ENCODE peak calls at places on chromosomes 6 and 20, in five cellular contexts. D, S, L, C and E are unnamed samples.

GRCh38 chr6:151196571-151196970 is 43.2 kb upstream of the AKAP12 start:
- DNase-seq in C (no peak), D (no peak), L (no peak), S (peak), E (no peak)

GRCh38 chr6:94570576-94570975 is 1006.8 kb upstream of the MANEA start:
- DNase-seq in C (no peak), D (no peak), S (no peak), L (no peak), E (no peak)

GRCh38 chr20:54345301-54345724 is 130.1 kb upstream of the DOK5 start:
- DNase-seq in L (no peak), S (peak), C (no peak), D (no peak), E (no peak)

GRCh38 chr20:34997171-34997570 is 41.5 kb downstream of the MYH7B start:
- DNase-seq in S (no peak), D (no peak), L (no peak), C (peak), E (no peak)

GRCh38 chr6:26003102-26003694 is 40.6 kb downstream of the TRIM38 start:
- DNase-seq in C (peak), L (peak), S (peak), D (no peak), E (peak)

GRCh38 chr20:10540636-10541493 is 105.8 kb downstream of the SLX4IP start:
- DNase-seq in C (no peak), D (no peak), S (peak), L (no peak), E (no peak)

GRCh38 chr6:13709698-13710551 is 1.7 kb downstream of the RANBP9 start:
- DNase-seq in D (no peak), C (no peak), S (peak), L (no peak), E (no peak)

GRCh38 chr6:39446909-39447308 is 124.4 kb upstream of the KCNK16 start:
- DNase-seq in L (no peak), C (no peak), S (no peak), D (no peak), E (no peak)

GRCh38 chr6:36334832-36335459 is 1.7 kb downstream of the BNIP5 start:
- DNase-seq in C (no peak), L (no peak), D (no peak), S (no peak), E (no peak)

GRCh38 chr6:45532626-45533258 is 155.0 kb upstream of the SUPT3H start:
- DNase-seq in L (no peak), D (no peak), S (peak), C (no peak), E (no peak)

GRCh38 chr6:130240232-130240631 is 17.5 kb upstream of the SAMD3 start:
- DNase-seq in C (no peak), L (no peak), D (no peak), S (peak), E (no peak)

GRCh38 chr20:38152175-38153010 is 12.7 kb downstream of the TGM2 start:
- DNase-seq in C (peak), S (peak), L (no peak), D (peak), E (peak)

GRCh38 chr6:145895802-145896201 is 68.4 kb downstream of the SHPRH start:
- DNase-seq in D (no peak), C (no peak), S (peak), L (no peak), E (no peak)

GRCh38 chr20:9235518-9235917 is 166.6 kb downstream of the PLCB4 start:
- DNase-seq in L (no peak), C (no peak), D (no peak), S (peak), E (no peak)

GRCh38 chr20:62768815-62769287 is 27.4 kb upstream of the MRGBP start:
- DNase-seq in C (peak), D (peak), L (no peak), S (no peak), E (peak)

GRCh38 chr20:14055127-14055742 is 59.9 kb downstream of the MACROD2 start:
- DNase-seq in L (no peak), D (no peak), S (peak), C (no peak), E (no peak)

GRCh38 chr20:33561981-33562601 is 72.2 kb downstream of the CBFA2T2 start:
- DNase-seq in L (no peak), S (peak), D (no peak), C (peak), E (peak)

GRCh38 chr6:119328866-119329806 is 20.4 kb downstream of the MAN1A1 start:
- DNase-seq in L (no peak), C (no peak), S (no peak), D (no peak), E (no peak)

GRCh38 chr6:106194949-106195919 is 109.1 kb downstream of the PRDM1 start:
- DNase-seq in D (no peak), L (peak), C (no peak), S (peak), E (no peak)

GRCh38 chr6:168778201-168778600 is 337.2 kb downstream of the SMOC2 start:
- DNase-seq in S (peak), L (no peak), C (peak), D (no peak), E (no peak)

GRCh38 chr6:35050988-35051330 is 90.2 kb downstream of the TCP11 start:
- DNase-seq in C (no peak), S (no peak), L (no peak), D (no peak), E (no peak)

GRCh38 chr6:42088101-42088591 is 37.8 kb downstream of the TAF8 start:
- DNase-seq in D (no peak), C (peak), S (peak), L (no peak), E (no peak)

GRCh38 chr6:113860165-113860955 is 3.2 kb downstream of the MARCKS start:
- DNase-seq in L (no peak), C (peak), S (peak), D (peak), E (peak)

GRCh38 chr20:31581391-31581790 is 23.7 kb upstream of the ID1 start:
- DNase-seq in D (no peak), C (no peak), L (no peak), S (no peak), E (no peak)

GRCh38 chr6:158514991-158515390 is 44.9 kb upstream of the TMEM181 start:
- DNase-seq in C (no peak), L (no peak), S (no peak), D (no peak), E (no peak)

GRCh38 chr20:57867181-57867803 is 157.5 kb upstream of the PMEPA1 start:
- DNase-seq in L (peak), C (no peak), D (no peak), S (no peak), E (no peak)

GRCh38 chr6:44161997-44162338 is 3.3 kb downstream of the CAPN11 start:
- DNase-seq in S (peak), L (no peak), D (no peak), C (no peak), E (no peak)

GRCh38 chr6:36721369-36722140 is 23.9 kb downstream of the RAB44 start:
- DNase-seq in C (no peak), L (no peak), S (no peak), D (peak), E (no peak)

GRCh38 chr6:71476371-71476770 is 187.8 kb downstream of the OGFRL1 start:
- DNase-seq in D (no peak), C (no peak), S (peak), L (no peak), E (no peak)

GRCh38 chr20:38766071-38766470 is 17.8 kb downstream of the ACTR5 start:
- DNase-seq in D (no peak), S (no peak), C (no peak), L (no peak), E (no peak)

GRCh38 chr6:141451508-141452353 is 681.0 kb upstream of the GJE1 start:
- DNase-seq in L (no peak), D (no peak), S (peak), C (no peak), E (no peak)

GRCh38 chr6:90294989-90295853 is 1.4 kb downstream of the BACH2 start:
- DNase-seq in D (peak), C (peak), S (peak), L (peak), E (peak)

GRCh38 chr6:136066005-136066404 is 184.1 kb downstream of the MTFR2 start:
- DNase-seq in L (no peak), D (no peak), C (no peak), S (peak), E (no peak)